ENCODE peak calls at places on chromosome 15, in seven cellular contexts. G, P, I, H, L, V and M are unnamed samples.
A peak's percentile ranks its signal among the peaks of the same experiment; 100 is the strongest.

GRCh38 chr15:36399276-36399675 is 180.2 kb upstream of the CDIN1 start:
- DNase-seq in V (no peak), L (no peak), H (no peak), P (no peak), G (no peak), I (no peak), M (no peak)

GRCh38 chr15:78715930-78716329 is 74.9 kb upstream of the CHRNB4 start:
- DNase-seq in H (peak; percentile 66), V (no peak), P (peak; percentile 95), I (no peak), L (no peak), G (no peak), M (no peak)

GRCh38 chr15:64163662-64164362 is 990 bp upstream of the PPIB start:
- DNase-seq in L (no peak), G (no peak), I (peak; percentile 47), P (no peak), V (no peak), H (peak; percentile 40), M (no peak)

GRCh38 chr15:84749111-84749991 is 959 bp downstream of the ZNF592 start:
- DNase-seq in I (peak; percentile 55), H (peak; percentile 41), V (no peak), P (peak; percentile 44), G (no peak), L (peak; percentile 41), M (no peak)

GRCh38 chr15:29887719-29888118 is 65.5 kb upstream of the TJP1 start:
- DNase-seq in P (peak; percentile 59), G (no peak), I (no peak), V (no peak), L (no peak), H (peak; percentile 84), M (no peak)

GRCh38 chr15:74752486-74753395 is 4.1 kb downstream of the CYP1A2 start:
- DNase-seq in I (no peak), G (peak; percentile 15), H (peak; percentile 40), P (peak; percentile 46), L (no peak), V (no peak), M (peak; percentile 28)

GRCh38 chr15:52537459-52537858 is 8.8 kb upstream of the MYO5A start:
- DNase-seq in I (no peak), V (no peak), P (no peak), L (no peak), H (no peak), G (no peak), M (no peak)

GRCh38 chr15:93288718-93289117 is 199.7 kb upstream of the RGMA start:
- DNase-seq in I (no peak), G (no peak), P (no peak), L (no peak), H (no peak), V (no peak), M (no peak)

GRCh38 chr15:69991493-69991892 is 106.2 kb downstream of the TLE3 start:
- DNase-seq in P (no peak), I (no peak), G (no peak), V (no peak), L (no peak), H (no peak), M (no peak)

GRCh38 chr15:98755138-98755537 is 106.8 kb downstream of the IGF1R start:
- DNase-seq in L (no peak), I (no peak), G (no peak), H (peak; percentile 57), V (no peak), P (peak; percentile 43), M (no peak)

GRCh38 chr15:73715417-73715816 is 31.2 kb downstream of the CD276 start:
- DNase-seq in H (no peak), P (no peak), L (no peak), V (no peak), I (no peak), G (no peak), M (no peak)

GRCh38 chr15:51193526-51193925 is 98.8 kb upstream of the TNFAIP8L3 start:
- DNase-seq in I (no peak), G (no peak), P (peak; percentile 44), H (peak; percentile 52), L (no peak), V (no peak), M (no peak)

GRCh38 chr15:65400760-65401606 is 21.8 kb downstream of the IGDCC4 start:
- DNase-seq in H (peak; percentile 92), G (no peak), I (peak; percentile 75), P (peak; percentile 71), V (peak; percentile 22), L (peak; percentile 58), M (no peak)

GRCh38 chr15:91807122-91807521 is 46.4 kb upstream of the SLCO3A1 start:
- DNase-seq in H (no peak), G (no peak), V (no peak), L (no peak), I (no peak), P (no peak), M (no peak)

GRCh38 chr15:47371939-47372338 is 345.4 kb upstream of the SEMA6D start:
- DNase-seq in L (no peak), H (no peak), G (no peak), V (no peak), P (no peak), I (no peak), M (no peak)

GRCh38 chr15:47378527-47378926 is 338.8 kb upstream of the SEMA6D start:
- DNase-seq in I (no peak), G (no peak), P (no peak), V (no peak), L (no peak), H (no peak), M (no peak)

GRCh38 chr15:47374222-47374621 is 343.1 kb upstream of the SEMA6D start:
- DNase-seq in V (no peak), P (peak; percentile 65), L (no peak), H (peak; percentile 59), G (no peak), I (no peak), M (no peak)

GRCh38 chr15:47376190-47376589 is 341.1 kb upstream of the SEMA6D start:
- DNase-seq in G (no peak), H (no peak), P (no peak), L (no peak), I (no peak), V (no peak), M (no peak)

DNA sequence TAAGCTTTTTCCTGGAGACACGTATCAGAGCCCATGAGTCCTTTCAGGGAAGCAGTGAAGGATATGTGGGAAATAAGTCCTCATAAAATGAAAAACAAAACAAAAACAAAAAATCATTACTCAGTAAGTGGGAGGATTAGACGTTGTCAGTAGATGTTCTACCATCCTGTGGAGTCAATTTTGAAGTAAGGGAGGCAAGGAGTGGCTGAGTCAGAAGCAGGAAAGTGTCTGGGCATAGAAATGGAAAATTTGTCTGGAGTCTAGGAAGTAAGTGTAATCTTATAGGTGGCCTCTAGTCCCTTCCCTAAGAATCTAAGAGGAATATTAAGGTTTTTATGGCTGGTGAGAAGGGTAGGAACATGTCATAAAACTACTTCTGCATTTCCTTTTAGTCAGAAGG is 339.8 kb upstream of the SEMA6D start:
- DNase-seq in H (no peak), V (no peak), I (no peak), L (no peak), G (no peak), P (no peak), M (no peak)
- TF ChIP-seq CTCF in H (no peak), V (no peak), I (no peak), L (no peak), G (no peak), P (no peak), M (no peak)

GRCh38 chr15:40664909-40665308 is 30.1 kb upstream of the RAD51 start:
- DNase-seq in V (no peak), L (no peak), H (no peak), I (no peak), G (no peak), P (no peak), M (no peak)

GRCh38 chr15:40660686-40661085 is 34.3 kb upstream of the RAD51 start:
- DNase-seq in H (no peak), L (no peak), I (no peak), P (no peak), G (no peak), V (no peak), M (no peak)
- H3K4me3 ChIP-seq in H (no peak overlapping the region), L (no peak overlapping the region), I (no peak overlapping the region), P (no peak overlapping the region), G (no peak overlapping the region), V (no peak overlapping the region), M (no peak overlapping the region)

DNA sequence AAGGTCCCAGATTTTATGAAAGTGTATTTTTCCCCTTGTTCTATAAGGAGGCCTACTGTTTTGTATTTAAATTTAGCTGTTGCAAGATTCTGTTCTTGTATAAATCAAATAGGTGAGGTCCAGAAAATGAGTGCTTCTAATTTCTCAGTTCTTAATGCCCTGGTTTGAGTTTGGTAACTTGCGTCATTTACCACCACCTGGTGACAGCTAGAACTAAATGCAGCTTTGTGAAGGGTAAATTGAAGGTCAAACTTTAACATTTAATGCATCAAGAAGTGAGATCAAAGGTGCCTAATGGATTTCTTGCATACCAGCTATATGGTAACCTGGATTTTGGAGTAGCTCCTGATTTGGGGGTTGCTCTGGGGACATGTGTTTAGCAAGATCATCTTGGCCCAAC is 50.7 kb upstream of the POLR2M start:
- DNase-seq in V (no peak), L (no peak), H (no peak), G (no peak), P (no peak), I (no peak), M (no peak)
- TF ChIP-seq CTCF in V (no peak), L (no peak), H (peak; percentile 20), G (no peak), P (no peak), I (no peak), M (peak; percentile 1)

GRCh38 chr15:68580026-68580882 is 1.5 kb downstream of the CORO2B start:
- DNase-seq in P (no peak), G (no peak), I (no peak), L (no peak), V (no peak), H (no peak), M (no peak)
- H3K4me3 ChIP-seq in P (peak overlapping the region; percentile 55), G (no peak overlapping the region), I (no peak overlapping the region), L (no peak overlapping the region), V (no peak overlapping the region), H (peak overlapping the region; percentile 61), M (peak overlapping the region; percentile 58)

DNA sequence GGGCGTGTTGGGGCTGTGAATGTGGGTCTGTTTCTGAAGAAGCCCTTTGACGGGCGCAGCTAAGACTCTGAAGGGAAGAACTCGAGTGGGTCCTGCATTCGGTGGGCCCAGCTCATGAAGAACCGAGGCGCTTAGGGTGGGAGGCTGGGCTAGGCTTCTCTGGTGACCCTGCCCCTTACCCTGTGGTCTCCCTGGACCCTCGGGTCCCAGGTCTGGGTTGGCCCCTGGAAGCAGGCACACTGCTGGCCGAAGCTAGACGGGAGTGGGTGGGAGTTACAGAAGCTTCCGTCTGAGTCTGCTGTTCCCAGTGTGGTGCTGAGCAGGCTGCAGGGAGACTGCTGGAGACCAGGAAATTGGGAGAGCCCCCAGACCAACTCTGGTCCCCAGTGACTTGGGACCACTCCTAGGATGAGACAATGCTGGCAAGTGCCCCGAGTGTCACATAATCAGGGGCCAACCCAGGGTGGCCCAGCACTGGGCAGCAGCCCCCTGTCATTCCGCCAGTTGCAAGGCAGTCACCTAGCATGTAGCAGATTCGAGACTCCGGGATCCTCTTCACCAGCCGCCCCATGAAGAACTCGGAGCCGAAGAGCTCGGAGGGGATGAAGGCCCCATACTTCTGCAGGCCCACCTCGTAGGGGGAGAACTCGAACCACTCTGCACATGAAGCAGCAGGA is 16.7 kb upstream of the EHD4 start:
- DNase-seq in V (no peak), G (no peak), I (no peak), P (no peak), L (no peak), H (no peak), M (no peak)
- TF ChIP-seq CTCF in V (no peak), G (no peak), I (no peak), P (no peak), L (no peak), H (no peak), M (no peak)